ENCODE peak calls at places on chromosome 3, in eight cellular contexts. K is activated CD8-positive, alpha-beta memory T cell treated with anti-CD3 and anti-CD28 coated beads, Interleukin-2, amount 10 ng/mL, durations not matched to agents 7 days and 5 days; U is stimulated activated CD8-positive, alpha-beta memory T cell treated with anti-CD3 and anti-CD28 coated beads, Interleukin-4, amount 100 ng/mL, for 1 hour; Q is fibroblast of pulmonary artery; O is BE2C; C is A549; R is naive B cell; V is adipocyte. G is an unnamed sample.
A peak's percentile ranks its signal among the peaks of the same experiment; 100 is the strongest.

GRCh38 chr3:151210676-151211381 is 7.8 kb upstream of the GPR171 start:
- DNase-seq in R (no peak), V (no peak), U (no peak), C (no peak), K (peak; percentile 57), Q (peak; percentile 38), O (no peak), G (no peak)

GRCh38 chr3:73832426-73832825 is 207.7 kb upstream of the PDZRN3 start:
- DNase-seq in Q (no peak), K (no peak), V (no peak), R (no peak), C (no peak), O (no peak), U (no peak), G (no peak)

GRCh38 chr3:194276768-194277546 is 74.2 kb downstream of the CPN2 start:
- DNase-seq in C (no peak), Q (peak; percentile 83), O (peak; percentile 62), R (no peak), K (no peak), U (no peak), V (peak; percentile 53), G (no peak)

GRCh38 chr3:157512534-157512933 is 9.3 kb upstream of the VEPH1 start:
- DNase-seq in U (no peak), C (no peak), O (no peak), V (no peak), Q (no peak), R (no peak), K (no peak), G (no peak)

GRCh38 chr3:16350041-16350952 is 85.3 kb downstream of the OXNAD1 start:
- DNase-seq in K (no peak), O (no peak), C (peak; percentile 9), U (no peak), V (peak; percentile 91), Q (peak; percentile 77), R (no peak), G (peak; percentile 10)

GRCh38 chr3:111668912-111669488 is 73.9 kb upstream of the ZBED2 start:
- DNase-seq in C (peak; percentile 72), U (no peak), Q (peak; percentile 76), O (no peak), V (peak; percentile 91), K (no peak), R (peak; percentile 53), G (peak; percentile 38)

GRCh38 chr3:188468672-188469071 is 314.7 kb downstream of the LPP start:
- DNase-seq in Q (peak; percentile 49), U (no peak), V (no peak), R (no peak), O (peak; percentile 20), C (no peak), K (no peak), G (no peak)

GRCh38 chr3:159237221-159237620 is 435.4 kb downstream of the MFSD1 start:
- DNase-seq in K (no peak), C (no peak), V (no peak), Q (no peak), O (no peak), U (no peak), R (no peak), G (no peak)

GRCh38 chr3:126945171-126945721 is 37.7 kb upstream of the PLXNA1 start:
- DNase-seq in Q (no peak), V (no peak), R (no peak), C (no peak), K (no peak), U (no peak), O (no peak), G (no peak)

GRCh38 chr3:60514866-60515265 is 736.4 kb downstream of the FHIT start:
- DNase-seq in O (peak; percentile 43), C (no peak), Q (no peak), U (no peak), K (no peak), R (no peak), V (no peak), G (no peak)

GRCh38 chr3:127831723-127832172 is 9.4 kb upstream of the MGLL start:
- DNase-seq in U (no peak), K (peak; percentile 65), R (peak; percentile 11), O (peak; percentile 76), V (peak; percentile 26), Q (peak; percentile 49), C (peak; percentile 44), G (no peak)

G was measured in SJSA1.